ENCODE peak calls at places on chromosomes 3 and 15, in seven cellular contexts. W is right lobe of liver, S is IMR-90, T is tibial artery, Z is ovary, O is K562, G is heart left ventricle. H is an unnamed sample. For H3K36me3, the result is how much of the 10 kb centered on the place peaks cover.

GRCh38 chr3:18732474-18732873 is 307.3 kb upstream of the SATB1 start:
- DNase-seq in W (no peak), S (no peak), T (no peak), Z (no peak), O (no peak), G (no peak), H (no peak)

GRCh38 chr3:191376742-191377141 is 46.4 kb upstream of the UTS2B start:
- DNase-seq in W (no peak), S (peak), T (no peak), Z (no peak), O (no peak), G (no peak), H (no peak)

GRCh38 chr3:195441971-195442572 is 748 bp downstream of the ACAP2 start:
- DNase-seq in W (peak), S (peak), T (peak), Z (peak), O (peak), G (peak), H (peak)

GRCh38 chr15:25169318-25169717 is 214.5 kb downstream of the SNRPN start:
- DNase-seq in W (peak), S (no peak), T (no peak), Z (peak), O (no peak), G (peak), H (no peak)

GRCh38 chr3:18489939-18490338 is 64.8 kb upstream of the SATB1 start:
- DNase-seq in W (no peak), S (no peak), T (no peak), Z (no peak), O (no peak), G (no peak), H (no peak)

GRCh38 chr15:55774113-55774970 is 31.4 kb upstream of the PRTG start:
- DNase-seq in W (no peak), S (peak), T (no peak), Z (peak), O (peak), G (no peak), H (peak)

GRCh38 chr3:133412511-133413165 is 12.8 kb downstream of the BFSP2 start:
- DNase-seq in W (no peak), S (peak), T (no peak), Z (no peak), O (no peak), G (no peak), H (no peak)

GRCh38 chr3:47850803-47851417 is 48.0 kb downstream of the DHX30 start:
- DNase-seq in W (no peak), S (no peak), T (no peak), Z (no peak), O (no peak), G (no peak), H (no peak)

GRCh38 chr3:80338366-80338765 is 570.6 kb upstream of the ROBO1 start:
- DNase-seq in W (no peak), S (no peak), T (no peak), Z (no peak), O (no peak), G (no peak), H (no peak)

GRCh38 chr3:185561958-185562357 is 9.6 kb upstream of the LIPH start:
- DNase-seq in W (no peak), S (no peak), T (no peak), Z (no peak), O (no peak), G (no peak), H (no peak)

DNA sequence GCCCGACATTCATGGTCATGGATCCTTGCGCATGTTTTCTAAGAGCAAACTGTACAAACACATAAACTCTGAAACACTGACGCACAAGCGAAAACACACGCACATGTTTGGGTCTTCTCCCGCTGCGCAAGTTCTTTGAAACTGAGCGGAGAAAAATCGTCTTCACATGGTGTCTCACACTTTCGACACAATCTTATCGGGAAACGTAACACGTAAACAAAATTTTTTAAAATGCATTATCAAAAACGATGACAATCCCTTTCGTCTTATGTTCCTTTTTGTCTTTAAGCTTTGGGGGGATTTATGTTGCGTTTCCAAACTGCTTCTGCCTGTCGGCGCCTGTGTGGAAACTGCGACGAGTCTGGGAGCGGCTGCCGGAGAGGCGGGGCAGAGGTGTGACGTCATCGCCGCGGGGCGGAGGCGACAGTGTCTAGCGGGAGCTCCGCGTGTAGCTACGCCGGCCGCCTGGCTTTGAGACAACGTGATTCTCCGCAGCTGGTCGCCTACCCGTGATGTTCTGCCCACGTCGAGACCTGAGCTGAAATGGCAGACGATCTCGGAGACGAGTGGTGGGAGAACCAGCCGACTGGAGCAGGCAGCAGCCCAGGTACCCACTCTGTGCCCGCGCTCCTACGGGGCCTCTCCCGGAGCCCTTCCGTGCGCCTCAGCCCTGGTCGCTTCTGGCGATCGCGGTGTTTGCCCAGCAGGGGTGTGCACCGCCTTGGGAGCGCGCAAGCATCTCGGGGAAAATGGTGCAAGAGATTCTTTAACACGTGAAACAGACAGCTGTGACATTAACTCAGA is at the start of gene CMSS1:
- DNase-seq in W (peak), S (peak), T (peak), Z (peak), O (peak), G (peak), H (peak)
- TF ChIP-seq CTCF in W (peak), S (peak), T (peak), Z (peak), O (no peak), G (peak), H (peak)

GRCh38 chr3:158768361-158768787 is 33.5 kb upstream of the MFSD1 start:
- DNase-seq in W (no peak), S (peak), T (peak), Z (peak), O (peak), G (peak), H (no peak)
- H3K27ac ChIP-seq in W (peak), S (peak), T (peak), Z (peak), O (no peak), G (peak), H (peak)

GRCh38 chr3:188959013-188959412 is 212.8 kb upstream of the TPRG1 start:
- DNase-seq in W (no peak), S (no peak), T (no peak), Z (no peak), O (no peak), G (no peak), H (no peak)

GRCh38 chr3:188962253-188963247 is 209.2 kb upstream of the TPRG1 start:
- DNase-seq in W (no peak), S (no peak), T (no peak), Z (no peak), O (no peak), G (no peak), H (no peak)

GRCh38 chr3:188964957-188965356 is 206.8 kb upstream of the TPRG1 start:
- DNase-seq in W (no peak), S (no peak), T (no peak), Z (no peak), O (no peak), G (no peak), H (no peak)
- H3K36me3 ChIP-seq in W (under half), S (under half), T (under half), Z (under half), O (under half), G (under half), H (under half)

GRCh38 chr3:72996121-72996472 is 514 bp upstream of the PPP4R2 start:
- DNase-seq in W (no peak), S (no peak), T (no peak), Z (peak), O (no peak), G (peak), H (peak)

GRCh38 chr3:72995337-72995736 is 1.3 kb upstream of the PPP4R2 start:
- DNase-seq in W (no peak), S (no peak), T (no peak), Z (peak), O (no peak), G (no peak), H (no peak)

GRCh38 chr3:72991522-72991921 is 5.1 kb upstream of the PPP4R2 start:
- DNase-seq in W (no peak), S (no peak), T (no peak), Z (no peak), O (peak), G (no peak), H (no peak)

GRCh38 chr3:72990701-72991395 is 5.8 kb upstream of the PPP4R2 start:
- DNase-seq in W (no peak), S (no peak), T (no peak), Z (no peak), O (no peak), G (no peak), H (no peak)

DNA sequence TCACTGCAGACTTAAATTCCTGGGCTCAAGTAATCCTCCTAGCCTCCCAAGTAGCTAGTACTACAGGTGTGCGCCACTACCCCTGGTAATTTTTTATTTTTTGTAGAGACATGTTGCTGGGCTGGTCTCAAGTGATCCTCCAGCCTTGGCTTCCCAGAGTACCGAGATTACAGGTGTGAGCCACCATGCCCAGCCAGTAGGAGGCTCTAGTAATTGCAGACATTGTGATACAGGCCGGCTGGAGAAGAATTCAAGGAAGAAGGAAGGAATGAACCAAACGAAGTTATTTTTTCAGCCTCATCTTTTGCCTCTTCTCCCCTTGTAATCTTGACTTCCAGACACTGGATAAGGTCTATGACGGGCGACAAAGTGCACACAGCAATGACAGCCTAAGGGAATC is 3.2 kb upstream of the PPP4R2 start:
- DNase-seq in W (no peak), S (no peak), T (no peak), Z (no peak), O (no peak), G (no peak), H (no peak)
- TF ChIP-seq CTCF in W (no peak), S (no peak), T (no peak), Z (no peak), O (no peak), G (no peak), H (no peak)

GRCh38 chr3:44957986-44958385 is 18.0 kb downstream of the ZDHHC3 start:
- DNase-seq in W (no peak), S (no peak), T (no peak), Z (no peak), O (no peak), G (no peak), H (no peak)
- H3K27ac ChIP-seq in W (no peak), S (no peak), T (no peak), Z (no peak), O (no peak), G (no peak), H (no peak)

GRCh38 chr3:121473001-121473400 is 72.8 kb downstream of the POLQ start:
- DNase-seq in W (no peak), S (no peak), T (no peak), Z (no peak), O (no peak), G (no peak), H (no peak)
- H3K36me3 ChIP-seq in W (under half), S (under half), T (under half), Z (under half), O (half or more), G (under half), H (under half)

GRCh38 chr15:41936649-41937567 is 35.4 kb downstream of the EHD4 start:
- DNase-seq in W (no peak), S (peak), T (no peak), Z (no peak), O (no peak), G (peak), H (no peak)
- TF ChIP-seq CTCF in W (no peak), S (no peak), T (no peak), Z (no peak), O (no peak), G (no peak), H (no peak)

H was measured in adrenal gland.